ENCODE peak calls at places on chromosomes 4 and X, in seven cellular contexts. T is CD8-positive, alpha-beta T cell; H is tibial nerve; R is PC-3; B is HCT116; Q is cardiac muscle cell; V is AG04450. U is an unnamed sample.

GRCh38 chr4:112270051-112270450 is 15.7 kb downstream of the TIFA start:
- DNase-seq in R (no peak), T (no peak), H (no peak), B (no peak), V (no peak), Q (no peak), U (no peak)

GRCh38 chrX:21725498-21725897 is 32.4 kb downstream of the SMPX start:
- DNase-seq in R (peak; percentile 66), T (no peak), V (peak; percentile 33), H (no peak), B (peak; percentile 6), Q (peak; percentile 20), U (no peak)

GRCh38 chr4:110310795-110311194 is 112.4 kb upstream of the ELOVL6 start:
- DNase-seq in Q (no peak), B (no peak), H (no peak), R (no peak), T (no peak), V (no peak), U (no peak)

GRCh38 chr4:7315286-7315685 is 119.4 kb downstream of the PSAPL1 start:
- DNase-seq in B (no peak), R (no peak), Q (no peak), H (no peak), T (no peak), V (no peak), U (no peak)

GRCh38 chrX:104137496-104137895 is 19.3 kb downstream of the SLC25A53 start:
- DNase-seq in B (peak; percentile 4), T (no peak), V (no peak), R (peak; percentile 42), H (no peak), Q (no peak), U (no peak)

GRCh38 chrX:110286126-110286525 is 31.8 kb downstream of the AMMECR1 start:
- DNase-seq in T (no peak), H (no peak), R (peak; percentile 86), V (peak; percentile 50), B (peak; percentile 12), Q (no peak), U (no peak)

GRCh38 chrX:30275498-30275897 is 28.6 kb downstream of the MAGEB1 start:
- DNase-seq in B (peak; percentile 15), R (peak; percentile 43), H (no peak), Q (peak; percentile 19), T (no peak), V (no peak), U (no peak)

GRCh38 chrX:29434939-29435338 is 780.4 kb upstream of the MAGEB2 start:
- DNase-seq in R (no peak), B (no peak), Q (no peak), T (no peak), H (no peak), V (no peak), U (no peak)

GRCh38 chrX:49061916-49062315 is 3.1 kb downstream of the CCDC120 start:
- DNase-seq in B (no peak), R (no peak), Q (no peak), V (no peak), T (no peak), H (no peak), U (no peak)

GRCh38 chr4:149749769-149750168 is 65.9 kb downstream of the IQCM start:
- DNase-seq in V (no peak), Q (no peak), H (no peak), B (no peak), R (no peak), T (no peak), U (no peak)

GRCh38 chr4:18390655-18391369 is 369.3 kb upstream of the LCORL start:
- DNase-seq in Q (no peak), V (no peak), T (no peak), R (no peak), H (no peak), B (peak; percentile 23), U (no peak)

DNA sequence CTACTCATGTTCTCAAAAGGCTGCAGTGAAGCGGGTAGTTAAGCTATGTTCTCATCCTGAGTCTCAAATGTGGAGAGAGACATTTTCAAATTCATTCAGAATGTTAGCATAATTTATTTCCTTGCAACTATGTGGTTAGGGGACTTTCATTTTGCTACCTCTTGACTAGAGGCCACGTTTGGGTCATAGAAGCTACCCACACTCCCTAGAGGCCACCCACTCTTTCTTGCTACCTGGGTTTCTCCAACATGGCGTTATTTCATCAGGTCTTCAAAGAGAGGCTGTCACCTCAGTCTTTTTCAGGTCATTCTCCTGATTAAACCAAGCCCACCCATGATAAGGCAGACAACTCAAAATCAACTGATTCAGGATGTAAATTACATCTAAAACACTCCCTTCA is 34.3 kb upstream of the NLGN4X start:
- DNase-seq in R (no peak), Q (no peak), B (no peak), H (no peak), V (no peak), T (no peak), U (no peak)
- H3K4me3 ChIP-seq in R (no peak overlapping the region), Q (no peak overlapping the region), B (no peak overlapping the region), H (no peak overlapping the region), V (no peak overlapping the region), T (no peak overlapping the region), U (no peak overlapping the region)

DNA sequence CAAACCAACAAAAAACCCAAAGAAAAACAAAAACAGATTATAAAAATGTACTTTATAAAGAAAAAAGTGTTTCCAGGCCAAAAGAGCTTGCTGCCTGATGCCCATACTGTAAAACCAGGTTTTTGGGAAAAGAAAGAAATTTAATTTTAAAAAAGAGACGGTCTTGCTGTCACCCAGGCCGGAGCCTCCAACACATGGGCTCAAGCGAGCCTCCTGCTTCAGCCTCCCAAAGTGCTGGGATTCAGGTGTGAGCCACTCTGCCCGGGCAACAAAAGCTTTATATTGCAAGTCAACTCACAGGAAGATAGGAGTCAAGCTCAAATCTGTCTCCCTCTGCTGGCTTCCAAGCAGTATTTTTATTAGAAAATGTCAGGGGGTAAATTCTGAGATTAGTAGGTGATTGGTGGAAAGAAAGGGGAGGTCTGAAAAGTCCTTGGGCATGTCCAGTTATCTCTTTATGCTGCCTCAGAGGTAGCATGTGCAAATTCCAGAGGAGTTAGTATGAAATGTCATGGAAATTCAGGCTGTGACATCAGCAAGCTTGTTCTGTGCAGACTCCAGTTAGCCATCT is 39.4 kb downstream of the MGST2 start:
- DNase-seq in Q (no peak), T (no peak), B (peak; percentile 23), H (no peak), R (peak; percentile 10), V (no peak), U (no peak)
- TF ChIP-seq CTCF in Q (peak; percentile 19), T (no peak), B (peak; percentile 24), H (no peak), R (peak; percentile 51), V (peak; percentile 22), U (no peak)

DNA sequence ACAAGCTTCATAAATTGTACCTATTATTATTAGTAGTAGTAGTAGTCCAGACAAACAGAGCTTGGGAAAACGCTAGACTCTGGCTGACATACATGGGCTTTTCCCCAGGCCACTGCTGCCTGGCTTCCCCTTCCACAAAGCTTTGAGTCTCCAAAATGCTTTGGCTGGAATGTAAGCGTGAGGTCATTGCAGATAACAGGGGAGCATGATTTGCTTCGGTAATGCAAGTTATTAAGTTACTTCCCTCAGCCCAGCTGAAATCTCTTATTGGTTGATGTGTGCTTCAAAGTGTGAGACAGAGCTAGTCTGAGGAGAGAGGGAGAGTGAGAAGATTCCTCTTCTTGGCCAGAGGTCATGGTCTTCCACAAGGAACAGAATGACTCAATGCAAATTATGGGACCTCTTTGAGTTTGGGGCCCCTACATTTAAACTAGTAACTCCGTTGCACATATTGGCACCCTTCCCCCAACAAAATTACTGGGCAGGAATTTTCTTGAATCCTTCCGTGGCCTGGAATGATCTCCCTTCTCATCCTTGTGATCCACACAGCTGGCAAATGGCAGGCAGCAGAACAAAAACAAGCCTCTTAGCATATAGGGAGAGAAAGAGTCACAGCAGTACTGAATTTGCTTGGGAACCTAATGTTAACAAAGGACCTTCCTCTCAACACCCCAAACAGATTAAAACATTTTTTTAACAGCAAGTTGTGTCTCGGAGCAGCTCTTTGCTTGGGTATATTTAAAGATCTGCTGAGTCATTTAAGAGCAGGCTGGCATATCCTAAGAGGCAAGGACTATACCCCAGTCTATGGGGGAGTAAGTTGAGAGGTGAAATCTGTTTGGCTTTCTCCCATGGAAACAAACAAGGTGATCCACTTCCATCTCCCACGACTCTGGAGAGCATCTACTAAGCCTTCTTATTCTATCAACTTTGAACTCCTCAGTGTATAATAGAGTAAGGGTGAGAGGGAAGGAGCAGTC is 19.9 kb downstream of the AR start:
- DNase-seq in Q (no peak), H (no peak), R (no peak), T (no peak), B (no peak), V (no peak), U (no peak)
- H3K27ac ChIP-seq in Q (no peak overlapping the region), H (no peak overlapping the region), R (no peak overlapping the region), T (no peak overlapping the region), B (no peak overlapping the region), V (peak overlapping the region; percentile 61), U (no peak overlapping the region)

GRCh38 chrX:72307646-72308051 is 1.9 kb upstream of the CITED1 start:
- DNase-seq in Q (no peak), B (no peak), H (no peak), V (no peak), T (no peak), R (no peak), U (no peak)
- H3K4me3 ChIP-seq in Q (peak overlapping the region; percentile 59), B (peak overlapping the region; percentile 60), H (peak overlapping the region; percentile 47), V (no peak overlapping the region), T (no peak overlapping the region), R (peak overlapping the region; percentile 71), U (peak overlapping the region; percentile 43)

DNA sequence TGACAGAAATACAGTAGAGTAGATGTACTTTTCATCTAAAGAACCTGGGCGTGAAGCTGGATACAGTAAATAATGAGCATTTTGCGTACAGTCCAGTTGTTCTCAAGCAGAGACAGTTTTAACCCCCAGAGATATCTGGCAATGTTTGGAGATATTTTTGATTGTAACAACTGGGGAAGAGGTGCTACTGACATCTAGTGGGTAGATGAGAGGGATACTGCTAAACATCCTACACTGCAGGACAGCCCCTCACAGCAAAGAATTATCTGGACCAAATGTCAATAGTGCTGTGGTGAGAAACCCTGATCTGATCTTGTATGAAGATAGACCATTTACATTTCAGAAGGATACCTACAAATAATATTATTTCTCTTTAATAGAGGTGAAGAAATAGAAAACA is 200.2 kb upstream of the FAM47A start:
- DNase-seq in Q (peak; percentile 15), V (no peak), H (no peak), R (peak; percentile 6), T (no peak), B (no peak), U (no peak)
- TF ChIP-seq CTCF in Q (peak; percentile 23), V (no peak), H (no peak), R (peak; percentile 31), T (no peak), B (no peak), U (peak; percentile 25)

GRCh38 chr4:145171919-145172318 is 8.5 kb downstream of the OTUD4 start:
- DNase-seq in V (no peak), R (no peak), T (no peak), Q (no peak), H (no peak), B (no peak), U (no peak)
- H3K27ac ChIP-seq in V (no peak overlapping the region), R (no peak overlapping the region), T (no peak overlapping the region), Q (no peak overlapping the region), H (no peak overlapping the region), B (no peak overlapping the region), U (no peak overlapping the region)

DNA sequence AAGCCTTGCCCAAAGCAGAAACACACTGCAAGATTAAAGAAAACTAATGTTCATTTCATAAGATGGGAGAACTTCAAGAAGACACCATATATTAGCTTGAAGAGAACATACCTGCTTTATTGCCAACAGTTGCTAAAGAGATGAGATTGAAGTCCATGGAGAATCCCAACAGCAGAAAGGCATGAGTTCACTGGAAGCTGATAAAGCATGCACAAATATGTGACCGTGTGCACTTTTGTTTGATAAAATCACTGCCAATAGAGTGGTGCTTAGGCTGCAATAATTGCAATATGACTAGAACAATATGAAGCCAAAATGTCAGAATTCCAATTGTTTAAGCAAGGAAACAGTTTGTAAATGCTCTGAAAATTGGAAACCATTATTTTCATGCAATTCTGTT is 125.9 kb upstream of the PPARGC1A start:
- DNase-seq in H (no peak), R (no peak), Q (no peak), T (no peak), B (no peak), V (no peak), U (no peak)
- H3K4me3 ChIP-seq in H (no peak overlapping the region), R (no peak overlapping the region), Q (no peak overlapping the region), T (no peak overlapping the region), B (no peak overlapping the region), V (no peak overlapping the region), U (no peak overlapping the region)